ENCODE peak calls at places on chromosomes 3 and 15, in seven cellular contexts. M is endodermal cell, D is psoas muscle, P is breast epithelium, C is body of pancreas, I is AG04450, A is PC-9. V is an unnamed sample.

GRCh38 chr3:186502138-186502941 is 41.8 kb downstream of the CRYGS start:
- DNase-seq in C (no peak), P (no peak), M (peak), A (no peak), I (no peak), D (no peak), V (no peak)

GRCh38 chr3:132563409-132564074 is 33.5 kb upstream of the ACKR4 start:
- DNase-seq in I (no peak), M (no peak), C (no peak), D (no peak), A (no peak), P (no peak), V (no peak)

GRCh38 chr3:66442254-66443249 is 58.3 kb downstream of the LRIG1 start:
- DNase-seq in A (no peak), P (peak), M (peak), C (peak), D (peak), I (peak), V (peak)

GRCh38 chr15:67834593-67835348 is 5.1 kb downstream of the RNU6-1 start:
- DNase-seq in A (no peak), M (peak), D (no peak), P (no peak), C (no peak), I (no peak), V (no peak)

GRCh38 chr15:87610366-87610765 is 646.2 kb downstream of the NTRK3 start:
- DNase-seq in D (no peak), M (no peak), A (no peak), I (no peak), C (no peak), P (no peak), V (peak)

GRCh38 chr3:100972867-100973266 is 20.4 kb downstream of the ABI3BP start:
- DNase-seq in A (no peak), C (no peak), D (no peak), I (no peak), M (no peak), P (no peak), V (no peak)

GRCh38 chr15:67563961-67564570 is 21.6 kb downstream of the MAP2K5 start:
- DNase-seq in A (no peak), M (no peak), D (no peak), P (no peak), C (no peak), I (no peak), V (no peak)

GRCh38 chr3:53794597-53794996 is 51.6 kb downstream of the CHDH start:
- DNase-seq in M (no peak), P (no peak), I (no peak), A (no peak), C (no peak), D (no peak), V (no peak)

GRCh38 chr3:128784228-128784627 is 58.2 kb downstream of the RAB7A start:
- DNase-seq in A (no peak), P (no peak), I (no peak), D (peak), M (peak), C (no peak), V (no peak)

GRCh38 chr15:84980196-84981053 is 1.2 kb upstream of the PDE8A start:
- DNase-seq in P (peak), C (peak), I (peak), A (peak), D (peak), M (peak), V (peak)

GRCh38 chr15:63241316-63241715 is 36.1 kb upstream of the APH1B start:
- DNase-seq in A (no peak), P (no peak), C (no peak), D (no peak), M (no peak), I (no peak), V (no peak)

GRCh38 chr15:76341366-76342045 is 4.9 kb downstream of the ISL2 start:
- DNase-seq in M (peak), P (no peak), A (no peak), C (peak), I (no peak), D (no peak), V (no peak)

GRCh38 chr3:169286992-169287391 is 376.5 kb downstream of the MECOM start:
- DNase-seq in A (no peak), C (no peak), I (no peak), D (no peak), M (no peak), P (no peak), V (no peak)

GRCh38 chr3:132445812-132446211 is 28.5 kb downstream of the DNAJC13 start:
- DNase-seq in M (no peak), C (no peak), I (no peak), D (no peak), A (peak), P (no peak), V (no peak)

GRCh38 chr3:196967412-196968232 is 1.0 kb downstream of the PIGZ start:
- DNase-seq in A (no peak), P (no peak), I (no peak), D (no peak), M (peak), C (no peak), V (no peak)

GRCh38 chr3:1529666-1530065 is 436.8 kb downstream of the CNTN6 start:
- DNase-seq in P (no peak), C (no peak), I (no peak), A (no peak), D (no peak), M (no peak), V (no peak)

GRCh38 chr3:183692436-183692835 is 5.2 kb upstream of the YEATS2 start:
- DNase-seq in P (no peak), D (no peak), I (no peak), A (peak), C (no peak), M (no peak), V (no peak)

GRCh38 chr3:29695905-29696238 is 415.0 kb downstream of the RBMS3 start:
- DNase-seq in M (no peak), P (no peak), C (no peak), A (no peak), D (no peak), I (no peak), V (no peak)

GRCh38 chr15:25687276-25687675 is 175.9 kb downstream of the ATP10A start:
- DNase-seq in A (no peak), D (no peak), M (no peak), I (no peak), C (no peak), P (no peak), V (no peak)

GRCh38 chr3:9903238-9903624 is 583 bp downstream of the IL17RE start:
- DNase-seq in P (no peak), A (no peak), C (no peak), D (no peak), M (no peak), I (no peak), V (no peak)

GRCh38 chr15:94259863-94260262 is 28.5 kb downstream of the MCTP2 start:
- DNase-seq in C (no peak), P (no peak), A (no peak), M (no peak), D (no peak), I (no peak), V (no peak)

GRCh38 chr3:151264611-151265010 is 13.7 kb downstream of the P2RY14 start:
- DNase-seq in M (no peak), P (no peak), I (no peak), A (no peak), C (no peak), D (no peak), V (no peak)

GRCh38 chr3:124860599-124860998 is 26.6 kb downstream of the ITGB5 start:
- DNase-seq in P (peak), A (peak), I (peak), C (peak), D (peak), M (no peak), V (peak)

GRCh38 chr3:138594150-138594934 is at the start of gene CEP70:
- DNase-seq in M (peak), C (peak), A (peak), D (peak), I (peak), P (peak), V (peak)

GRCh38 chr3:138591392-138591791 is 2.7 kb downstream of the CEP70 start:
- DNase-seq in I (no peak), A (no peak), C (no peak), M (no peak), P (no peak), D (no peak), V (no peak)

GRCh38 chr3:138594935-138595259 is 837 bp upstream of the CEP70 start:
- DNase-seq in D (no peak), C (no peak), A (no peak), I (no peak), P (no peak), M (no peak), V (no peak)

GRCh38 chr3:138598534-138598933 is 4.5 kb upstream of the CEP70 start:
- DNase-seq in C (no peak), I (no peak), M (no peak), P (no peak), D (no peak), A (no peak), V (no peak)

GRCh38 chr3:138593488-138594149 is 441 bp downstream of the CEP70 start:
- DNase-seq in A (no peak), I (no peak), C (no peak), P (no peak), D (no peak), M (peak), V (no peak)
- H3K4me3 ChIP-seq in A (peak), I (peak), C (peak), P (peak), D (peak), M (peak), V (peak)

GRCh38 chr15:74858366-74858735 is 14.8 kb downstream of the SCAMP2 start:
- DNase-seq in A (no peak), M (no peak), C (no peak), D (no peak), P (no peak), I (no peak), V (no peak)

GRCh38 chr15:74855857-74856256 is 12.9 kb upstream of the ULK3 start:
- DNase-seq in C (no peak), A (no peak), D (no peak), M (no peak), I (no peak), P (no peak), V (no peak)

GRCh38 chr15:74857082-74857655 is 14.2 kb upstream of the ULK3 start:
- DNase-seq in A (peak), P (no peak), I (no peak), D (no peak), C (no peak), M (no peak), V (no peak)

GRCh38 chr15:74857671-74858365 is 14.9 kb upstream of the ULK3 start:
- DNase-seq in I (no peak), A (no peak), M (no peak), P (no peak), D (no peak), C (no peak), V (no peak)

GRCh38 chr15:74856537-74856936 is 13.6 kb upstream of the ULK3 start:
- DNase-seq in M (no peak), I (no peak), P (no peak), C (no peak), D (no peak), A (no peak), V (no peak)
- H3K27ac ChIP-seq in M (no peak), I (no peak), P (no peak), C (no peak), D (peak), A (peak), V (no peak)

DNA sequence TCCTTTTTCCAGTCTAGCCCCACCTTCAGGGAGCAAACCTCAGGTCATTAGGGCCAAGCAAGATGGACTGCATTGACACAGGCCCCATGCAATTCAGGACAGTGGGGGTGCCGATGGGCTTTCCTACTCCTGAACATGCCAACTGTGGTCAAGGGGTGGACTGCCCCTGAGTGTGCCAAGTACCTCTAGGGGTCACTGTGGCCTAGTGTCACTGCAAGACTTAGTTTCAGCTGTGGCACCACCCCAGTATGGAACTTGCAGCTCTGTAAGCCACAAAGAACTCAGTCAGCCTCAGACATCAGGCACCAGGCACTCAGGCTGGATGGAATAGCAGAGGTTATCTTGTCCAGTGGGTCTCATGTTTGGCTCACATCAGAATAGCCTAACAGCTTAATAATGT is 32.3 kb downstream of the EXOG start:
- DNase-seq in M (peak), D (no peak), I (no peak), P (no peak), C (no peak), A (no peak), V (no peak)
- TF ChIP-seq CTCF in M (peak), D (peak), I (no peak), P (no peak), C (no peak), A (no peak), V (peak)

GRCh38 chr3:60673123-60673522 is 578.1 kb downstream of the FHIT start:
- DNase-seq in P (no peak), I (no peak), A (no peak), C (no peak), M (no peak), D (no peak), V (no peak)
- H3K4me3 ChIP-seq in P (no peak), I (no peak), A (no peak), C (no peak), M (no peak), D (no peak), V (no peak)

DNA sequence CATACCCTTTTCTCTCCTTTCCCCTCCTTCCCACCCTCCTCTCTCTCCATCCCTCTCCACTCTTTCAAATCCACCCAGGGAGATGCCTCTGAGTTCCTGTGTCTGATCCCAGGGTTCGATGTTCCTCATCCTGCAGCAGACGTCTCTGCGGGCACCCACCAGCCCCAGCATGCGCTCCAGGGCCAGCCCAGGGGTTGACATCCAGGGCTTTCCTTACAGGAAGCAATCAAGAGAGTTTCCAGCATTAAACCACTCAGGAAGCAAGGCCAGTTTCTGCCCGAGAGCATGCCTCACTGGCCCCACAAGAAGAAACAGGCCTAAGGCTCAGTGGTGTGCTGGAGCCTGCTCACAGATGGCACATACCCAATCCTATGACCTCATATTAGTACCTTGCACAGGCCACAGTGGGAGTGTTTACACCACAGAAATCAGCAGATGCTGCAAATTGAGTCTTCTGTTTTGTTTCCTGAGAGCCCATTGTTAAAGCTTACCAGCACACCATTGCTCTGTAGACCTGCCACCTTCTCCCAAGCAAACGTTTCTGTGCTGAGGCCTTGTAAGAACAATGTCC is 13.2 kb downstream of the SLC6A1 start:
- DNase-seq in I (no peak), C (no peak), P (no peak), M (no peak), D (no peak), A (no peak), V (no peak)
- H3K27ac ChIP-seq in I (no peak), C (no peak), P (no peak), M (no peak), D (no peak), A (no peak), V (no peak)

GRCh38 chr15:83977992-83978391 is 257.6 kb upstream of the GOLGA6L4 start:
- DNase-seq in M (no peak), C (peak), P (no peak), D (no peak), I (no peak), A (no peak), V (no peak)

GRCh38 chr15:83978588-83978987 is 257.0 kb upstream of the GOLGA6L4 start:
- DNase-seq in I (no peak), C (peak), D (no peak), M (no peak), A (no peak), P (no peak), V (no peak)

GRCh38 chr15:83971967-83972366 is 263.6 kb upstream of the GOLGA6L4 start:
- DNase-seq in D (no peak), A (no peak), C (no peak), I (no peak), M (no peak), P (no peak), V (no peak)

GRCh38 chr15:83970290-83970890 is 265.2 kb upstream of the GOLGA6L4 start:
- DNase-seq in D (peak), I (no peak), A (no peak), P (no peak), C (no peak), M (no peak), V (no peak)

DNA sequence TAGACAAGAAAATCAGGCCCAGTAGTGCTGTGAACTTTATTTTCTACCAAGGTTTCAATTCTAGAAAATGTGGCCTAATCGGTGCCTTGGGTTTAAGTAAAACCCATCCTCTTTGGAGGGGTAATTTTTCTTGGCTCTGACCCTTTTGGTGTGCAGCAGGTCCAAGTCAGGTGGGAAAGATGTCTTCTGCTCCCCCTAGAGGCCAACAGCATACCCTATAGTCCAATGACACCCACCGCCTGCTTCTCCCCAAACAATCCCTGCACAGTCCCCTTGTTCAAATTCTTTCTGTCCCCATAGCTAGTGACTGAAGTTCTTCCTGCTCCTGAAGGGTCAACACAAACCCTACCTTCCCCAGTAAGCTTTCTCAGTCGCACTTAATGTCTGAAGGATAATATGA is 261.8 kb upstream of the GOLGA6L4 start:
- DNase-seq in M (peak), C (no peak), A (no peak), D (no peak), I (no peak), P (no peak), V (no peak)
- TF ChIP-seq CTCF in M (peak), C (peak), A (peak), D (peak), I (peak), P (no peak), V (peak)

GRCh38 chr3:87084868-87085267 is 93.9 kb upstream of the VGLL3 start:
- DNase-seq in C (no peak), A (no peak), M (no peak), D (no peak), I (no peak), P (no peak), V (peak)

GRCh38 chr3:87088984-87089841 is 98.3 kb upstream of the VGLL3 start:
- DNase-seq in M (no peak), A (peak), D (peak), P (peak), I (peak), C (peak), V (peak)

GRCh38 chr3:87082806-87083440 is 92.0 kb upstream of the VGLL3 start:
- DNase-seq in C (no peak), A (peak), M (peak), I (peak), D (no peak), P (no peak), V (peak)

DNA sequence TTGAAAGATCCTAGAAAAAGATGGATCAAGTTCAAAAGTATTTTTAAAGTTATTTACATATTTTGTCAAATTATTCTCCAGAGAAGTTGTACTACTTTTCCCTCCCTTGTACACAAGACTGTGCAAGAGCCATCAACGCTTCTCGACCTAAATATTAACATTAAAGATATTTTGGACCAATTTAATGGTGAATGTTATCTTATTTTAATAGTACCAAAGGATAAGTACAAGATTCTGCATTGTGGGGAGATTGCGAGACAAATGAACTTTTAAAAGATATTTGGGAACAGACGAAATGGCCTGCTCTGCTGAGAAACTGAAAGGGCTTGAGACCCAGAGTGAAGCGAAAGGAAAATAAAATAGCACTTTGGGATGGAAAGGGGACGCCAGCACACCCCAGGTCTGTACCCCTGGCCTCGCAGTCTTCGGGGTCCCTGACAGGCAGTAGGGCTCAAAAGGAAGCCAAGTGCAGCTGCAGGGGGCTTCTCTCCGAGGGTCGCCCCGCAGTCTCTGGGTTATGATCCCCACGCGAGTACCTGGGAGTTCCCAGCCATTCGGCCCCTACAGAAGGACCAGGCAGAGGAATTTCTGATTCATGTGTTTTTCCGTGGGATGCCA is 97.5 kb upstream of the VGLL3 start:
- DNase-seq in P (no peak), M (no peak), I (no peak), C (no peak), A (no peak), D (peak), V (no peak)
- H3K4me3 ChIP-seq in P (peak), M (no peak), I (peak), C (peak), A (peak), D (peak), V (peak)

GRCh38 chr15:80659375-80659774 is 35.7 kb upstream of the ABHD17C start:
- DNase-seq in I (no peak), C (no peak), A (no peak), M (no peak), P (no peak), D (no peak), V (no peak)

GRCh38 chr15:80665151-80665550 is 30.0 kb upstream of the ABHD17C start:
- DNase-seq in A (no peak), I (no peak), M (no peak), C (no peak), P (no peak), D (no peak), V (no peak)

GRCh38 chr15:80662129-80662528 is 33.0 kb upstream of the ABHD17C start:
- DNase-seq in M (no peak), P (no peak), A (no peak), I (no peak), D (no peak), C (no peak), V (no peak)

GRCh38 chr15:80660114-80660513 is 35.0 kb upstream of the ABHD17C start:
- DNase-seq in I (no peak), C (peak), A (peak), D (no peak), M (peak), P (no peak), V (peak)

GRCh38 chr15:80662756-80663553 is 32.2 kb upstream of the ABHD17C start:
- DNase-seq in C (no peak), M (no peak), D (no peak), P (no peak), A (no peak), I (no peak), V (no peak)
- H3K27ac ChIP-seq in C (no peak), M (no peak), D (no peak), P (no peak), A (peak), I (no peak), V (no peak)

GRCh38 chr3:43260412-43260811 is 25.9 kb upstream of the SNRK start:
- DNase-seq in D (no peak), A (no peak), M (no peak), P (no peak), I (no peak), C (no peak), V (peak)
- TF ChIP-seq CTCF in D (no peak), A (no peak), M (no peak), P (no peak), I (no peak), C (no peak), V (peak)

V was measured in brain microvascular endothelial cell.